ENCODE peak calls at places on chromosome 10, in nine cellular contexts. J, P, U, A, F, E, C, M and X are unnamed samples.
A peak's percentile ranks its signal among the peaks of the same experiment; 100 is the strongest.

GRCh38 chr10:8691498-8692017 is 637.1 kb downstream of the GATA3 start:
- DNase-seq in P (no peak), C (no peak), U (no peak), F (no peak), J (no peak), E (no peak), A (no peak), M (no peak), X (no peak)

GRCh38 chr10:9211228-9211627 is 1156.7 kb downstream of the GATA3 start:
- DNase-seq in A (no peak), U (no peak), C (no peak), E (no peak), F (no peak), J (no peak), P (no peak), M (no peak), X (no peak)

GRCh38 chr10:101397140-101397539 is 43.2 kb downstream of the BTRC start:
- DNase-seq in A (no peak), M (no peak), F (no peak), J (peak; percentile 31), E (no peak), C (no peak), P (no peak), U (no peak), X (no peak)

GRCh38 chr10:71860243-71861029 is 9.4 kb upstream of the PSAP start:
- DNase-seq in M (peak; percentile 38), F (no peak), P (peak; percentile 92), U (peak; percentile 49), J (peak; percentile 96), E (peak; percentile 95), C (peak; percentile 87), A (peak; percentile 91), X (peak; percentile 97)

GRCh38 chr10:13099666-13100348 is at the start of gene OPTN:
- DNase-seq in E (peak; percentile 80), M (peak; percentile 45), F (peak; percentile 70), P (peak; percentile 88), J (peak; percentile 85), U (peak; percentile 71), A (peak; percentile 88), C (peak; percentile 77), X (peak; percentile 94)

GRCh38 chr10:78259394-78259793 is 225.7 kb downstream of the RPS24 start:
- DNase-seq in M (no peak), F (no peak), C (peak; percentile 53), E (no peak), P (no peak), J (no peak), A (no peak), U (no peak), X (peak; percentile 26)

GRCh38 chr10:79449181-79450146 is 4.0 kb upstream of the ZCCHC24 start:
- DNase-seq in F (no peak), E (no peak), C (peak; percentile 52), U (no peak), A (no peak), M (peak; percentile 18), P (peak; percentile 42), J (no peak), X (no peak)

GRCh38 chr10:44383749-44384600 is 922 bp downstream of the CXCL12 start:
- DNase-seq in M (no peak), F (no peak), A (no peak), J (peak; percentile 39), P (peak; percentile 61), U (no peak), C (no peak), E (no peak), X (peak; percentile 81)

GRCh38 chr10:52208394-52208793 is 105.7 kb upstream of the DKK1 start:
- DNase-seq in M (no peak), C (no peak), U (no peak), P (no peak), J (no peak), A (no peak), E (no peak), F (no peak), X (no peak)

GRCh38 chr10:26438534-26439269 is 561 bp downstream of the APBB1IP start:
- DNase-seq in A (no peak), U (peak; percentile 65), M (no peak), J (peak; percentile 35), C (peak; percentile 82), F (peak; percentile 70), E (no peak), P (peak; percentile 57), X (peak; percentile 84)

GRCh38 chr10:126147866-126148578 is 240.3 kb downstream of the ADAM12 start:
- DNase-seq in C (no peak), U (no peak), M (no peak), E (no peak), J (no peak), F (no peak), A (no peak), P (no peak), X (no peak)

GRCh38 chr10:3126741-3127342 is 45.7 kb downstream of the PITRM1 start:
- DNase-seq in C (no peak), M (peak; percentile 90), P (no peak), F (no peak), J (no peak), E (no peak), A (no peak), U (no peak), X (peak; percentile 74)

GRCh38 chr10:49281461-49281860 is 17.5 kb upstream of the C10orf71 start:
- DNase-seq in P (peak; percentile 35), J (no peak), A (no peak), M (no peak), C (no peak), F (no peak), U (no peak), E (no peak), X (no peak)

GRCh38 chr10:117736655-117737054 is 194.1 kb downstream of the EMX2 start:
- DNase-seq in E (no peak), P (no peak), C (no peak), J (no peak), F (no peak), M (no peak), U (no peak), A (no peak), X (no peak)

GRCh38 chr10:15528478-15529239 is 157.6 kb upstream of the FAM171A1 start:
- DNase-seq in C (no peak), E (no peak), U (no peak), P (no peak), F (no peak), A (no peak), J (no peak), M (no peak), X (no peak)